ENCODE peak calls at places on chromosomes 6 and 20, in seven cellular contexts. F, Q, O, L, T, J and B are unnamed samples.

GRCh38 chr6:169169941-169170582 is 83.6 kb downstream of the THBS2 start:
- DNase-seq in J (no peak), T (no peak), Q (no peak), L (peak; percentile 66), O (no peak), F (no peak), B (no peak)

GRCh38 chr6:110703906-110704594 is 111.2 kb downstream of the CDK19 start:
- DNase-seq in O (peak; percentile 29), J (no peak), F (no peak), Q (no peak), T (no peak), L (no peak), B (no peak)

GRCh38 chr20:63216041-63216848 is at the start of gene YTHDF1:
- DNase-seq in L (peak; percentile 98), O (peak; percentile 100), F (peak; percentile 97), T (peak; percentile 96), J (peak; percentile 98), Q (peak; percentile 98), B (peak; percentile 96)

GRCh38 chr6:14518515-14519217 is 401.1 kb downstream of the CD83 start:
- DNase-seq in L (no peak), O (no peak), T (no peak), Q (peak; percentile 16), F (peak; percentile 49), J (no peak), B (peak; percentile 51)

GRCh38 chr20:50642288-50642803 is 49.0 kb downstream of the RIPOR3 start:
- DNase-seq in F (no peak), L (no peak), Q (no peak), T (no peak), O (no peak), J (no peak), B (peak; percentile 88)

GRCh38 chr6:165484178-165484889 is 174.9 kb upstream of the C6orf118 start:
- DNase-seq in O (no peak), J (no peak), T (no peak), F (no peak), Q (no peak), L (no peak), B (no peak)

GRCh38 chr6:111788779-111789276 is 84.4 kb downstream of the FYN start:
- DNase-seq in Q (no peak), T (no peak), O (no peak), F (no peak), J (no peak), L (no peak), B (no peak)

GRCh38 chr6:145569140-145569539 is 166.2 kb downstream of the EPM2A start:
- DNase-seq in F (no peak), L (no peak), J (no peak), T (no peak), Q (no peak), O (no peak), B (no peak)

GRCh38 chr6:49499623-49500022 is at the start of gene GLYATL3:
- DNase-seq in J (no peak), F (no peak), Q (no peak), O (no peak), T (no peak), L (no peak), B (no peak)

GRCh38 chr6:36545767-36546663 is 1.3 kb downstream of the STK38 start:
- DNase-seq in Q (peak; percentile 51), J (no peak), F (no peak), O (no peak), T (peak; percentile 34), L (no peak), B (peak; percentile 33)

GRCh38 chr6:109526905-109527628 is 44.0 kb upstream of the ZBTB24 start:
- DNase-seq in F (no peak), L (no peak), Q (peak; percentile 81), T (peak; percentile 64), O (peak; percentile 67), J (peak; percentile 12), B (peak; percentile 69)

GRCh38 chr6:100176951-100177710 is 183.1 kb upstream of the MCHR2 start:
- DNase-seq in O (no peak), T (no peak), Q (no peak), L (no peak), F (no peak), J (no peak), B (no peak)

GRCh38 chr6:21996425-21997207 is 300.2 kb downstream of the PRL start:
- DNase-seq in Q (no peak), T (no peak), F (no peak), O (no peak), L (no peak), J (no peak), B (no peak)

GRCh38 chr6:32825966-32826365 is 9.2 kb upstream of the HLA-DOB start:
- DNase-seq in T (no peak), Q (peak; percentile 22), F (no peak), L (no peak), O (peak; percentile 19), J (no peak), B (no peak)

GRCh38 chr6:107784669-107785068 is 39.4 kb downstream of the SCML4 start:
- DNase-seq in F (no peak), T (no peak), O (no peak), Q (no peak), J (no peak), L (no peak), B (no peak)

GRCh38 chr20:47551841-47552240 is 50.2 kb downstream of the NCOA3 start:
- DNase-seq in Q (peak; percentile 29), F (no peak), O (no peak), J (no peak), L (no peak), T (no peak), B (no peak)

GRCh38 chr6:116229287-116229913 is 24.5 kb downstream of the TSPYL4 start:
- DNase-seq in Q (peak; percentile 79), J (peak; percentile 23), O (peak; percentile 18), L (peak; percentile 88), T (no peak), F (peak; percentile 93), B (peak; percentile 53)

GRCh38 chr6:87213364-87213763 is 58.0 kb downstream of the ZNF292 start:
- DNase-seq in Q (no peak), O (peak; percentile 74), T (no peak), F (no peak), J (peak; percentile 34), L (no peak), B (no peak)

GRCh38 chr6:52515219-52515960 is 61.5 kb downstream of the TRAM2 start:
- DNase-seq in J (no peak), Q (no peak), T (no peak), F (no peak), O (no peak), L (no peak), B (no peak)

GRCh38 chr6:3230275-3231212 is 3.1 kb upstream of the TUBB2B start:
- DNase-seq in L (peak; percentile 54), F (no peak), O (peak; percentile 26), J (no peak), Q (peak; percentile 43), T (no peak), B (peak; percentile 55)

GRCh38 chr6:3233321-3233720 is 5.9 kb upstream of the TUBB2B start:
- DNase-seq in J (no peak), O (no peak), F (no peak), L (no peak), Q (no peak), T (no peak), B (peak; percentile 52)

GRCh38 chr6:3229566-3230274 is 2.3 kb upstream of the TUBB2B start:
- DNase-seq in Q (peak; percentile 46), F (no peak), J (no peak), L (peak; percentile 65), O (peak; percentile 37), T (no peak), B (peak; percentile 74)

GRCh38 chr6:3231213-3232016 is 4.0 kb upstream of the TUBB2B start:
- DNase-seq in L (peak; percentile 82), T (no peak), F (no peak), Q (peak; percentile 81), J (peak; percentile 88), O (peak; percentile 91), B (peak; percentile 95)

GRCh38 chr6:3232017-3232838 is 4.8 kb upstream of the TUBB2B start:
- DNase-seq in O (no peak), Q (no peak), T (no peak), F (no peak), J (no peak), L (no peak), B (peak; percentile 48)
- H3K27me3 ChIP-seq in O (no peaks in the 10 kb centered on the region), Q (peaks cover 57% of the 10 kb centered on the region), T (peaks cover 44% of the 10 kb centered on the region), F (peaks cover 51% of the 10 kb centered on the region), J (no peaks in the 10 kb centered on the region), L (no peaks in the 10 kb centered on the region), B (peaks cover 16% of the 10 kb centered on the region)

GRCh38 chr6:3752538-3753227 is 1.2 kb upstream of the PXDC1 start:
- DNase-seq in F (peak; percentile 12), Q (no peak), T (no peak), J (no peak), L (peak; percentile 65), O (no peak), B (no peak)
- H3K4me3 ChIP-seq in F (peak overlapping the region; percentile 97), Q (peak overlapping the region; percentile 52), T (no peak overlapping the region), J (peak overlapping the region; percentile 71), L (peak overlapping the region; percentile 96), O (peak overlapping the region; percentile 95), B (peak overlapping the region; percentile 62)

DNA sequence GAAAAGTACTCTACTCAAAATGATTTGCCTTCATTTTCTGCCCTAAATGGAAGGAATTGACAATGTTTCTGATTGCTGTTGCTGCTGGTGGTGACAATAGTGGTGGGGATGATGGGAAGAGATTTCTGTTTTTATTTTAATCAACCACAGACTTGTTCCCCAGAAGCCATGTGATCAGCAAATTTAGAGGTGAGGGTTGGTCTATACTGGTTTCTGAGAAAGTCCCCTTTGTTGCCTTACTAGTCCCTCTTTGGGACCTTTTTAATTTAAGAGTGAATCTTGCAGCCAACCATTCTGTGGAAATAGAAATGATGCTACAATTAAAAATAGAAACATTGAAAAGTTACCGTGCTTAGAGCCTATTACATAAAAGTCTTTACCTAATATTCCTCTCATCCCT is 43.2 kb downstream of the AIG1 start:
- DNase-seq in L (no peak), Q (no peak), F (no peak), T (no peak), O (no peak), J (no peak), B (no peak)
- H3K27me3 ChIP-seq in L (no peaks in the 10 kb centered on the region), Q (no peaks in the 10 kb centered on the region), F (no peaks in the 10 kb centered on the region), T (no peaks in the 10 kb centered on the region), O (no peaks in the 10 kb centered on the region), J (no peaks in the 10 kb centered on the region), B (no peaks in the 10 kb centered on the region)

GRCh38 chr20:33791540-33791939 is 19.6 kb upstream of the CHMP4B start:
- DNase-seq in Q (no peak), F (no peak), L (no peak), J (no peak), T (no peak), O (no peak), B (no peak)

GRCh38 chr20:33791021-33791420 is 20.1 kb upstream of the CHMP4B start:
- DNase-seq in O (no peak), F (no peak), L (no peak), Q (no peak), J (no peak), T (no peak), B (no peak)

GRCh38 chr20:33789109-33789857 is 21.9 kb upstream of the CHMP4B start:
- DNase-seq in L (no peak), F (no peak), Q (peak; percentile 92), O (no peak), J (peak; percentile 68), T (no peak), B (no peak)

GRCh38 chr20:33789858-33790182 is 21.3 kb upstream of the CHMP4B start:
- DNase-seq in Q (no peak), L (no peak), J (no peak), O (no peak), F (no peak), T (no peak), B (no peak)

GRCh38 chr20:33790571-33790970 is 20.6 kb upstream of the CHMP4B start:
- DNase-seq in T (no peak), Q (no peak), F (no peak), O (no peak), L (no peak), J (peak; percentile 78), B (peak; percentile 49)
- H3K4me3 ChIP-seq in T (no peak overlapping the region), Q (no peak overlapping the region), F (no peak overlapping the region), O (no peak overlapping the region), L (no peak overlapping the region), J (no peak overlapping the region), B (no peak overlapping the region)

GRCh38 chr6:66478705-66479104 is 771.7 kb upstream of the EYS start:
- DNase-seq in Q (no peak), F (no peak), O (no peak), J (no peak), L (no peak), T (no peak), B (no peak)
- H3K27me3 ChIP-seq in Q (no peaks in the 10 kb centered on the region), F (no peaks in the 10 kb centered on the region), O (no peaks in the 10 kb centered on the region), J (no peaks in the 10 kb centered on the region), L (no peaks in the 10 kb centered on the region), T (no peaks in the 10 kb centered on the region), B (no peaks in the 10 kb centered on the region)